ENCODE peak calls at places on chromosomes 3 and 15, in five cellular contexts. One of them, this sample, is unnamed.
A peak's percentile ranks its signal among the peaks of the same experiment; 100 is the strongest.

GRCh38 chr3:187616307-187616939 is 53.8 kb downstream of the SST start:
- DNase-seq in endothelial cell: peak; percentile 63
- DNase-seq in heart left ventricle: no peak
- DNase-seq in GM06990: no peak
- DNase-seq in HepG2: peak; percentile 35
- DNase-seq in this sample: peak; percentile 37

GRCh38 chr3:124395584-124396340 is 334.5 kb upstream of the UMPS start:
- DNase-seq in endothelial cell: no peak
- DNase-seq in heart left ventricle: peak; percentile 56
- DNase-seq in GM06990: no peak
- DNase-seq in HepG2: no peak
- DNase-seq in this sample: no peak

GRCh38 chr3:130849111-130849552 is 44.8 kb upstream of the ATP2C1 start:
- DNase-seq in endothelial cell: no peak
- DNase-seq in heart left ventricle: no peak
- DNase-seq in GM06990: peak; percentile 39
- DNase-seq in HepG2: no peak
- DNase-seq in this sample: no peak

GRCh38 chr3:176075046-176075445 is 1122.2 kb downstream of the TBL1XR1 start:
- DNase-seq in endothelial cell: no peak
- DNase-seq in heart left ventricle: no peak
- DNase-seq in GM06990: no peak
- DNase-seq in HepG2: no peak
- DNase-seq in this sample: no peak

GRCh38 chr3:62875103-62876002 is at the start of gene CADPS:
- DNase-seq in endothelial cell: peak; percentile 21
- DNase-seq in heart left ventricle: peak; percentile 59
- DNase-seq in GM06990: peak; percentile 3
- DNase-seq in HepG2: no peak
- DNase-seq in this sample: peak; percentile 10

GRCh38 chr15:44738340-44738984 is 2.1 kb downstream of the TRIM69 start:
- DNase-seq in endothelial cell: no peak
- DNase-seq in heart left ventricle: no peak
- DNase-seq in GM06990: no peak
- DNase-seq in HepG2: peak; percentile 47
- DNase-seq in this sample: peak; percentile 58

GRCh38 chr3:177131927-177132636 is 65.2 kb downstream of the TBL1XR1 start:
- DNase-seq in endothelial cell: no peak
- DNase-seq in heart left ventricle: no peak
- DNase-seq in GM06990: no peak
- DNase-seq in HepG2: no peak
- DNase-seq in this sample: no peak

GRCh38 chr3:9583371-9583770 is 29.7 kb upstream of the LHFPL4 start:
- DNase-seq in endothelial cell: no peak
- DNase-seq in heart left ventricle: no peak
- DNase-seq in GM06990: no peak
- DNase-seq in HepG2: no peak
- DNase-seq in this sample: no peak

GRCh38 chr3:55202320-55202719 is 274.5 kb upstream of the LRTM1 start:
- DNase-seq in endothelial cell: no peak
- DNase-seq in heart left ventricle: no peak
- DNase-seq in GM06990: no peak
- DNase-seq in HepG2: no peak
- DNase-seq in this sample: no peak

GRCh38 chr15:23424111-23424904 is 22.7 kb downstream of the GOLGA6L2 start:
- DNase-seq in endothelial cell: no peak
- DNase-seq in heart left ventricle: no peak
- DNase-seq in GM06990: no peak
- DNase-seq in HepG2: no peak
- DNase-seq in this sample: no peak

GRCh38 chr3:154730221-154730620 is 300.2 kb upstream of the GPR149 start:
- DNase-seq in endothelial cell: no peak
- DNase-seq in heart left ventricle: no peak
- DNase-seq in GM06990: no peak
- DNase-seq in HepG2: no peak
- DNase-seq in this sample: no peak

GRCh38 chr3:17518189-17519059 is 224.0 kb downstream of the TBC1D5 start:
- DNase-seq in endothelial cell: no peak
- DNase-seq in heart left ventricle: peak; percentile 27
- DNase-seq in GM06990: no peak
- DNase-seq in HepG2: no peak
- DNase-seq in this sample: no peak

GRCh38 chr3:100006570-100007271 is 107.6 kb downstream of the FILIP1L start:
- DNase-seq in endothelial cell: no peak
- DNase-seq in heart left ventricle: no peak
- DNase-seq in GM06990: no peak
- DNase-seq in HepG2: peak; percentile 13
- DNase-seq in this sample: no peak
- TF ChIP-seq CTCF in endothelial cell: no peak
- TF ChIP-seq CTCF in heart left ventricle: no peak
- TF ChIP-seq CTCF in GM06990: no peak
- TF ChIP-seq CTCF in HepG2: no peak
- TF ChIP-seq CTCF in this sample: no peak

GRCh38 chr3:185824467-185825378 is at the start of gene IGF2BP2:
- DNase-seq in endothelial cell: peak; percentile 81
- DNase-seq in heart left ventricle: peak; percentile 81
- DNase-seq in GM06990: peak; percentile 63
- DNase-seq in HepG2: peak; percentile 74
- DNase-seq in this sample: peak; percentile 75
- TF ChIP-seq CTCF in endothelial cell: no peak
- TF ChIP-seq CTCF in heart left ventricle: no peak
- TF ChIP-seq CTCF in GM06990: no peak
- TF ChIP-seq CTCF in HepG2: peak; percentile 31
- TF ChIP-seq CTCF in this sample: no peak

DNA sequence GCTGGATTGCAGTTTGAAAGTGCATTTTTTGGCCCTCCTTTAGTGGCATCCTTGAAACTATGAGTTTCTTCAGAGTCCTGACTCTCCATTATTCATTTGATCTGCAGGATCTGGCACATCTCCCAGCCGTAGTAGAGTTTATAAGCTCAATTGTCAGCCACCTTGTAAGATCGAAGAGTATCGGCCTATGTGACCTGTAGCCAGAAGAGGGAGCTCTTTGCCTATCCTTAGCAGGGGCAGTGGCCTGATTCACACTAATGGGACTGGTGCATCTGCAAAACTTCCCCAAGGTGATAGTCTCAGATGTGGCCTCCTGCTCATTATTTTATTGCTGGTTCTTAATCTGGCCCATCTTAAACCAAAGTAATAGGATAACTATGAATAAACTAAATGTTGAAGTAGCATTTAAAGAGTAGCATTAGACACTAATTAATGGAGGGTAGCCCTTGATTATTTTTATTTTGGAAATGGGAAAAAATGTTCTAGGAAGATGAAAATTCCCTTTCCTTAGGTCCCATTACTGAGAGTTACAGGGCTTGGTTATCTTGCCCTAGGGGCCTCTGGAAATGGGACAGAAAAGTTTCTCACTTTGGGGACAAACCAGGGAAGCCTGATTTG is 21.2 kb downstream of the GCSAM start:
- DNase-seq in endothelial cell: peak; percentile 50
- DNase-seq in heart left ventricle: no peak
- DNase-seq in GM06990: peak; percentile 61
- DNase-seq in HepG2: peak; percentile 33
- DNase-seq in this sample: peak; percentile 66
- TF ChIP-seq CTCF in endothelial cell: peak; percentile 52
- TF ChIP-seq CTCF in heart left ventricle: peak; percentile 65
- TF ChIP-seq CTCF in GM06990: peak; percentile 85
- TF ChIP-seq CTCF in HepG2: peak; percentile 83
- TF ChIP-seq CTCF in this sample: peak; percentile 91

DNA sequence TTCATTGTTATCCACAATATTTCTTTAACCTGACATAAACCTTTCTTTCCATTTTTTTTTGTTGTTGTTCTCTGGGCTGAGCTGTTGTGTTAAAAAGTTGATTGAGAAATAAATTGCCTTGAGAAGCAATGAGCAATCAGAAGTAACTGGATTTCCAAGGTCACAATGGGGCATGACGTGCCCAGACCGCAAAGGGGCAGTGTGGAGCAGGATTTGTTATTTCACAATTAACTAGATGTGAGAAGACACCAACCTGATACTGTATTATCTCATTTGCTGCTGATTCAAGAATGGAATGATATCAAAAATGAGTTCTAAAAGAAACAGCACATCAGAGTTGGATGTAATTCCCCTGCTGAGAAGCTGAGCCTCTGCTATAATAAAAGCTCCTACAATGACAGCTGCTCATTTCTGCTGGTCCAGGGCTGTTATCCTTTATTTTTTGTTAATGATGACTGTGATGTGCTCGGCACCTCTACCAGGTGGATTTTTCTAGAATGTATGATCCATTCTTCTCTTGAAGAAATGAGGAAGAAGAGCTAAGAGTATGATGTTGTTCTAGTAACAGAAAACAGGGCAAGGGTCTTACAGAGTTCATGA is 28.1 kb downstream of the CPNE4 start:
- DNase-seq in endothelial cell: peak; percentile 62
- DNase-seq in heart left ventricle: no peak
- DNase-seq in GM06990: no peak
- DNase-seq in HepG2: peak; percentile 25
- DNase-seq in this sample: peak; percentile 15
- TF ChIP-seq CTCF in endothelial cell: peak; percentile 65
- TF ChIP-seq CTCF in heart left ventricle: peak; percentile 50
- TF ChIP-seq CTCF in GM06990: peak; percentile 64
- TF ChIP-seq CTCF in HepG2: peak; percentile 57
- TF ChIP-seq CTCF in this sample: peak; percentile 45

GRCh38 chr3:35946857-35947514 is 307.7 kb downstream of the ARPP21 start:
- DNase-seq in endothelial cell: no peak
- DNase-seq in heart left ventricle: no peak
- DNase-seq in GM06990: no peak
- DNase-seq in HepG2: no peak
- DNase-seq in this sample: no peak
- TF ChIP-seq CTCF in endothelial cell: no peak
- TF ChIP-seq CTCF in heart left ventricle: no peak
- TF ChIP-seq CTCF in GM06990: no peak
- TF ChIP-seq CTCF in HepG2: no peak
- TF ChIP-seq CTCF in this sample: no peak

GRCh38 chr15:45855210-45855906 is 220.5 kb downstream of the SQOR start:
- DNase-seq in endothelial cell: no peak
- DNase-seq in heart left ventricle: no peak
- DNase-seq in GM06990: no peak
- DNase-seq in HepG2: peak; percentile 25
- DNase-seq in this sample: no peak

GRCh38 chr15:45857295-45857694 is 222.5 kb downstream of the SQOR start:
- DNase-seq in endothelial cell: no peak
- DNase-seq in heart left ventricle: no peak
- DNase-seq in GM06990: no peak
- DNase-seq in HepG2: no peak
- DNase-seq in this sample: no peak

GRCh38 chr15:45854455-45855202 is 219.8 kb downstream of the SQOR start:
- DNase-seq in endothelial cell: no peak
- DNase-seq in heart left ventricle: no peak
- DNase-seq in GM06990: no peak
- DNase-seq in HepG2: no peak
- DNase-seq in this sample: no peak

GRCh38 chr15:45858491-45858890 is 223.7 kb downstream of the SQOR start:
- DNase-seq in endothelial cell: no peak
- DNase-seq in heart left ventricle: no peak
- DNase-seq in GM06990: no peak
- DNase-seq in HepG2: no peak
- DNase-seq in this sample: no peak

DNA sequence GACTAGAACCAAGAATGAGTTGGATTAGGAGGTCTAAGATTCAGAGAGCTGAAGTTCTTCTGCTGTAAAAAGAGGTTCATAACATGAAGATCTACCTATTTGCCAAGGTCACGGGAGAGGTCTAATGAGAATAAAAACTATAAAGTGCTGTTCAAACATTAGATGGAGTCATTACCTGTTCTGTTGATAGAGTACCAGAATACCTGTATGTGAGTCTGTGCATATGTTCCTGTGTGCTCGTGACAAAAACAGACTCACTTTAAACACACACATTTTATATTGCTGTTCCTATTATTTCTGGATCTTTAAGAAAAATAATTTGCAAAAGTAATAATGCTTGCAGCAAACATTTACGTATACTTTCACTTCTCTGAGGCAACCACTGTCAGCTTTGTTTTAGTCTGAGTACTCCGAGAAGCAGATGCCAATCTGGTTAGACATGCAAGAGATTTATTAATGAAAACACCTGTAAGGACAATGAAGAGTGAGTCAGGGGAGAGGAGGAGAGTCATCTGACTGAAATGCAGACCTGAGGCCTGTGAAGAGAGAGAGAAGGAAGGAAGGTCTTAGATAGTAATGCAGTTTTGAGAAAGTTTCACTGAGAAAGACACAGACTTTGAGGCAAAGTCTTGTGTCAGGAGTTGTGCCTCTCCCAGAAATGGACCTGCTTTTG is 221.2 kb downstream of the SQOR start:
- DNase-seq in endothelial cell: no peak
- DNase-seq in heart left ventricle: no peak
- DNase-seq in GM06990: no peak
- DNase-seq in HepG2: no peak
- DNase-seq in this sample: no peak
- TF ChIP-seq CTCF in endothelial cell: no peak
- TF ChIP-seq CTCF in heart left ventricle: no peak
- TF ChIP-seq CTCF in GM06990: no peak
- TF ChIP-seq CTCF in HepG2: no peak
- TF ChIP-seq CTCF in this sample: no peak

This sample was measured in GM13976.